ENCODE peak calls at places on chromosomes 2 and 18, in eight cellular contexts. X is MM.1S, S is IMR-90, J is neural progenitor cell, V is fibroblast of lung, N is K562, H is HCT116, U is HepG2. I is an unnamed sample.
A peak's percentile ranks its signal among the peaks of the same experiment; 100 is the strongest.

GRCh38 chr2:120719471-120719870 is 16.2 kb upstream of the GLI2 start:
- DNase-seq in H (no peak), U (no peak), V (no peak), N (no peak), X (no peak), J (no peak), S (no peak), I (no peak)

GRCh38 chr2:28344756-28345291 is 47.8 kb upstream of the FOSL2 start:
- DNase-seq in N (no peak), X (no peak), H (no peak), J (no peak), V (no peak), S (no peak), U (no peak), I (no peak)

GRCh38 chr2:239985356-239985755 is 39.8 kb downstream of the NDUFA10 start:
- DNase-seq in U (no peak), H (no peak), N (no peak), V (peak; percentile 24), S (no peak), X (no peak), J (no peak), I (no peak)

GRCh38 chr2:202847693-202848524 is 23.7 kb downstream of the ICA1L start:
- DNase-seq in X (no peak), V (no peak), H (no peak), J (no peak), S (no peak), N (no peak), U (no peak), I (no peak)

GRCh38 chr2:217993817-217994459 is 8.9 kb downstream of the TNS1 start:
- DNase-seq in N (peak; percentile 88), J (peak; percentile 83), S (peak; percentile 45), V (peak; percentile 37), X (peak; percentile 27), H (no peak), U (peak; percentile 28), I (no peak)

GRCh38 chr2:197215988-197216979 is 94.3 kb downstream of the ANKRD44 start:
- DNase-seq in N (no peak), S (peak; percentile 47), U (no peak), X (peak; percentile 57), J (no peak), H (no peak), V (peak; percentile 42), I (no peak)

GRCh38 chr2:175004980-175005832 is at the start of gene CHN1:
- DNase-seq in V (peak; percentile 78), N (peak; percentile 79), U (peak; percentile 66), H (no peak), S (peak; percentile 69), X (peak; percentile 76), J (peak; percentile 96), I (peak; percentile 59)

GRCh38 chr2:184599054-184599874 is 935 bp downstream of the ZNF804A start:
- DNase-seq in J (no peak), U (no peak), X (peak; percentile 60), V (peak; percentile 48), S (peak; percentile 34), H (peak; percentile 19), N (no peak), I (no peak)

GRCh38 chr2:105671156-105671555 is 73.6 kb upstream of the NCK2 start:
- DNase-seq in H (no peak), U (no peak), V (peak; percentile 45), X (no peak), J (no peak), N (no peak), S (peak; percentile 24), I (no peak)

GRCh38 chr2:20577495-20578235 is 73.2 kb downstream of the HS1BP3 start:
- DNase-seq in S (peak; percentile 85), N (no peak), V (no peak), U (no peak), X (no peak), J (no peak), H (no peak), I (peak; percentile 97)

GRCh38 chr2:170696006-170696405 is 19.1 kb upstream of the SP5 start:
- DNase-seq in U (no peak), X (no peak), H (no peak), N (no peak), V (no peak), J (no peak), S (no peak), I (no peak)

GRCh38 chr18:44473394-44474066 is 207.2 kb upstream of the SETBP1 start:
- DNase-seq in V (no peak), X (no peak), S (no peak), J (no peak), N (no peak), U (no peak), H (no peak), I (peak; percentile 17)

GRCh38 chr2:123015186-123015585 is 1009.9 kb upstream of the CNTNAP5 start:
- DNase-seq in X (no peak), J (no peak), U (peak; percentile 67), N (no peak), H (no peak), S (no peak), V (no peak), I (no peak)

GRCh38 chr2:161371869-161372268 is 44.2 kb upstream of the TBR1 start:
- DNase-seq in N (no peak), J (no peak), U (no peak), S (no peak), V (no peak), H (no peak), X (no peak), I (no peak)

GRCh38 chr2:101361519-101361918 is 25.8 kb downstream of the CREG2 start:
- DNase-seq in H (no peak), S (no peak), N (no peak), J (no peak), X (peak; percentile 33), V (no peak), U (no peak), I (peak; percentile 51)

GRCh38 chr2:111139637-111140317 is 19.1 kb downstream of the BCL2L11 start:
- DNase-seq in X (no peak), S (peak; percentile 29), U (no peak), H (no peak), V (no peak), J (no peak), N (no peak), I (peak; percentile 54)

GRCh38 chr18:23498062-23498582 is 5.2 kb upstream of the RMC1 start:
- DNase-seq in H (no peak), S (no peak), V (no peak), X (no peak), J (no peak), U (no peak), N (no peak), I (no peak)
- H3K4me2 ChIP-seq in H (no peak overlapping the region), S (no peak overlapping the region), V (no peak overlapping the region), X (no peak overlapping the region), J (no peak overlapping the region), U (no peak overlapping the region), N (no peak overlapping the region), I (no peak overlapping the region)

GRCh38 chr18:500230-500555 is 308 bp downstream of the COLEC12 start:
- DNase-seq in J (peak; percentile 56), S (no peak), U (no peak), H (no peak), V (no peak), X (no peak), N (no peak), I (peak; percentile 11)

GRCh38 chr18:498901-499300 is 1.6 kb downstream of the COLEC12 start:
- DNase-seq in H (no peak), X (no peak), N (no peak), S (no peak), J (no peak), U (no peak), V (no peak), I (no peak)

GRCh38 chr18:501406-501714 is 859 bp upstream of the COLEC12 start:
- DNase-seq in J (peak; percentile 44), N (no peak), S (no peak), H (no peak), V (no peak), X (no peak), U (no peak), I (no peak)

GRCh38 chr18:499351-500229 is 911 bp downstream of the COLEC12 start:
- DNase-seq in H (no peak), J (peak; percentile 33), S (peak; percentile 85), V (peak; percentile 48), X (no peak), U (peak; percentile 46), N (no peak), I (peak; percentile 27)

DNA sequence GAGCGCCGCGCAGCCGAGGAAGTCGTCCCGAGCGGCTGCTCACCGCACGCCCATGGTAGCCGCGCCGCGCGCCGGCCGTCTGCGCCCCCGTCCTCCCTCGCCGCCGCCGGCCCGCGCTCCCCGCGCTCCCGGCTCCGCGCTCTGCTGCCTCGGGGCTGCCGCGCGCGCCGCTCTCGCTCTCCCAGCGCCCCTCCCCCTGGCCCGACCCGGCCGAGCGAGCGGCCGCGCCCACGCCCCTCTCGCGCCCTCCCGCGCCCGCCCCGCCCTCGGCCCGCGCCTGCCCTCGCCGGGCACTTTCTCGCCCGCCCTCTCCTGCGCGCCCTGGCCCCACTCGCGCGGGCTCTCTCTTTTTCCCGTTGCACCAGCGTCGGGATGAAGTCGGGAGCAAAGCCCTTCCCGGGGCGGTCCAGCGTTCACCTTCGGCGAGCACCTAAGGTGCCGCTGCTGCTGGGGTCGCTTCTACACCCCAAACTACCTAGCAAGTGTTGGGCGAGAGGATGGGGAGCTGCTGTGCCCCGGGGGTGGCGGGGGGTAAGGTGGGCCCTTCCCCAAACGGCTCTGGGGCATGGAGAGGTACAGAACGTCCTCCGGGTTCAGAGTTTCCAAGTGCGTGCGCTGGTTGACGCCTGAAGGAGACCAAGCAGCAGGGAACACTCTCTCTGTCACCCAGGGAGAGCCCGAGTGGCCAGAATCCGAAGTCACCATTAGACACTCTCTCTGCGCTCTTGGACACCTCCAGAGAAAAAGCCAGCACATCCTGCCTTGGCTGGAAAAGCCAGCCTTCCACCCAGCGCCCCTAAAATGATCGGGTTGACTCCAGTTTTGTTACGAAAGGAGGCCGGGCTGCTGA is at the start of gene COLEC12:
- DNase-seq in S (no peak), H (no peak), N (peak; percentile 42), V (no peak), X (no peak), U (no peak), J (peak; percentile 87), I (no peak)
- H3K9ac ChIP-seq in S (no peak within 1 kb of the TSS), H (no peak within 1 kb of the TSS), N (no peak within 1 kb of the TSS), V (peak within 1 kb of the TSS; percentile 69), X (no peak within 1 kb of the TSS), U (no peak within 1 kb of the TSS), J (no peak within 1 kb of the TSS), I (no peak within 1 kb of the TSS)

GRCh38 chr18:9771261-9771976 is 63.3 kb downstream of the RAB31 start:
- DNase-seq in V (peak; percentile 67), N (peak; percentile 91), H (peak; percentile 56), J (peak; percentile 85), S (peak; percentile 57), U (peak; percentile 53), X (no peak), I (peak; percentile 37)
- H3K4me2 ChIP-seq in V (no peak overlapping the region), N (peak overlapping the region; percentile 63), H (peak overlapping the region; percentile 52), J (no peak overlapping the region), S (no peak overlapping the region), U (peak overlapping the region; percentile 70), X (no peak overlapping the region), I (no peak overlapping the region)

DNA sequence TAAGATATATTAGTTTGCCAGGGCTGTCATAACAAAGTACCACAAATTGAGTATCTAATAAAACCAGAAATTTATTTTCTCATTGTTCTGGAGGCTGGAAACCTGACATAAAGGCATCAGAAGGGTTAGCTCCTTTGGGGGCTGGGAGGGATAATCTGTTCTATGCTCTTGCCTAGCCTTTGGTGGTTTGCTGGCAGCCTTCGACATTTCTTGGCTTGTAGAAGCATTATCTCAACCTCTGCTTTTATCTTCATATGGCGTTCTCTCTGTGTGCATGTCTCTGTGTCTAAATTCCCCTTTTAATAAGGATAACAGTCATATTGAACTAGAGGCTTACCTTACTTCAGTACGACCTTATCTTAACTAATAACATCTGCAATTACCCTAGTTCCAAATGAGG is 22.8 kb upstream of the NT5C1B start:
- DNase-seq in X (no peak), V (no peak), J (no peak), S (no peak), H (no peak), U (no peak), N (no peak), I (no peak)
- H3K9ac ChIP-seq in X (no peak overlapping the region), V (no peak overlapping the region), J (no peak overlapping the region), S (no peak overlapping the region), H (no peak overlapping the region), U (no peak overlapping the region), N (no peak overlapping the region), I (no peak overlapping the region)

I was measured in mammary epithelial cell.